ENCODE peak calls at places on chromosomes 3 and 15, in ten cellular contexts. T is lower lobe of right lung; A is foreskin fibroblast; N is upper lobe of right lung; Y is CD4-positive, alpha-beta memory T cell; P is mucosa of descending colon; Q is breast epithelium; B is fibroblast of mammary gland; D is adipocyte; S is neural progenitor cell. K is an unnamed sample.

GRCh38 chr15:63939531-63940130 is 105.9 kb upstream of the HERC1 start:
- DNase-seq in A (peak), S (no peak), D (peak), T (no peak), Q (no peak), P (no peak), B (peak), Y (peak), N (no peak), K (peak)

GRCh38 chr15:41476416-41477048 is 17.1 kb upstream of the ITPKA start:
- DNase-seq in P (no peak), Y (no peak), Q (no peak), A (peak), D (peak), S (no peak), B (peak), N (no peak), T (no peak), K (peak)

GRCh38 chr15:74780983-74781672 is 752 bp upstream of the CSK start:
- DNase-seq in S (no peak), T (no peak), Y (peak), A (peak), D (peak), N (no peak), Q (no peak), P (no peak), B (peak), K (peak)

GRCh38 chr15:40047413-40048154 is 8.6 kb upstream of the SRP14 start:
- DNase-seq in T (peak), P (peak), Y (no peak), B (peak), N (peak), Q (no peak), A (peak), D (no peak), S (no peak), K (peak)

GRCh38 chr3:132180337-132180791 is 136.8 kb upstream of the ACP3 start:
- DNase-seq in P (no peak), A (peak), S (peak), Q (no peak), T (no peak), B (peak), N (no peak), D (peak), Y (peak), K (peak)

GRCh38 chr15:77440378-77440999 is 19.8 kb downstream of the HMG20A start:
- DNase-seq in P (no peak), T (no peak), Q (no peak), S (no peak), A (peak), Y (no peak), N (no peak), D (peak), B (peak), K (peak)

GRCh38 chr3:186622651-186623310 is 9.9 kb downstream of the AHSG start:
- DNase-seq in Y (no peak), N (no peak), D (no peak), P (no peak), S (no peak), T (no peak), Q (no peak), A (no peak), B (no peak), K (no peak)

GRCh38 chr3:128969993-128970740 is 23.7 kb downstream of the CFAP92 start:
- DNase-seq in Q (no peak), S (peak), P (peak), B (peak), N (no peak), A (peak), D (peak), T (peak), Y (peak), K (peak)

GRCh38 chr15:55389276-55389631 is 18.9 kb downstream of the CCPG1 start:
- DNase-seq in A (peak), N (no peak), B (peak), P (no peak), Q (no peak), T (no peak), Y (no peak), D (no peak), S (no peak), K (peak)

GRCh38 chr15:68305420-68305871 is 27.9 kb downstream of the FEM1B start:
- DNase-seq in T (no peak), Y (no peak), D (no peak), B (no peak), Q (no peak), S (no peak), P (no peak), N (no peak), A (no peak), K (no peak)

GRCh38 chr3:52446631-52447511 is 2.0 kb upstream of the SEMA3G start:
- DNase-seq in B (peak), N (peak), D (peak), A (peak), Q (no peak), P (peak), T (peak), Y (peak), S (peak), K (peak)

GRCh38 chr3:129087138-129087702 is 26.6 kb downstream of the GP9 start:
- DNase-seq in Y (no peak), Q (peak), A (peak), B (peak), P (peak), D (peak), T (no peak), N (no peak), S (no peak), K (peak)

GRCh38 chr3:183518446-183519185 is 36.9 kb downstream of the KLHL6 start:
- DNase-seq in S (peak), A (peak), T (no peak), Q (no peak), P (no peak), N (no peak), B (no peak), D (peak), Y (no peak), K (no peak)

DNA sequence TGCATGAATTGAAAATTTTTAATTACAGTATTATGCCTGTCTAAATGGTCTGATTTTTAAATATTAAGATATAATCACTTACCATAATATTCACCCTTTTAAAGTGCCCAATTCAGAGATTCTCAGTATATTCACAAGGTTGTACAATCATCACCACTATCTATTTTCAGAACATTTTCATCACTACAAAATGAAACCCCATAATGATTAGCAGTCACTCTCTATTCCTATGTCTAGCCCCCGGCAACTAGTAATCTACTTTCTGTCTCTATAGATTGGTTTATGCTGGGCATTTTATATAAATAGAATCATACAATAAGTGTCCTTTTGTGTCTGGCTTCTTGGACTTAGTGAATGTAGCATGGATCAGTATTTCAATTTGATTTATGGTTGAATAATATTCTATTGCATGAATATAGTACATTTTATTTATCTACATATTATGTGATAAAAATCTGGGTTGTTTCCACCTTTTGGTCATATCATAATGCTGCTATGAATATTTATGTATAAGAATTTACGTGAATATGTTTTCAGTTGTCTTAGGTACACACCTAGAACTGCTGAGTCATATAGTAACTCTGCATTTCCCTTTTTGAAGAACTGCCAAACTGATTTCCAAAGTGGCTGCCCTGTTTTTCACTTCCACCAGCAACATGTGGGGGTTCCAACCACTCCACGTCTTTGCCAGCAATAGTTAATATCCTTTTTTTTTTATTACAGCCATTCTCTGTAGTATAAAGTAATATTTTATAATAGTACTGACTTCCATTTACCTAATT is 485.7 kb upstream of the ZNF385D start:
- DNase-seq in S (no peak), B (no peak), N (no peak), T (no peak), A (no peak), P (no peak), Q (no peak), D (no peak), Y (no peak), K (no peak)
- H3K4me3 ChIP-seq in S (no peak), B (no peak), N (no peak), T (no peak), A (no peak), P (no peak), Q (no peak), D (no peak), Y (no peak), K (no peak)

GRCh38 chr15:45993508-45993907 is 358.7 kb downstream of the SQOR start:
- DNase-seq in T (no peak), Y (no peak), P (no peak), B (no peak), D (no peak), A (no peak), S (no peak), N (no peak), Q (no peak), K (no peak)

GRCh38 chr15:45991863-45992262 is 357.0 kb downstream of the SQOR start:
- DNase-seq in B (no peak), Y (no peak), Q (no peak), D (no peak), N (no peak), S (no peak), P (no peak), A (no peak), T (no peak), K (no peak)

GRCh38 chr15:45993072-45993471 is 358.2 kb downstream of the SQOR start:
- DNase-seq in Y (no peak), A (no peak), S (no peak), D (no peak), Q (no peak), N (no peak), B (no peak), T (no peak), P (no peak), K (no peak)

GRCh38 chr15:45995800-45996199 is 361.0 kb downstream of the SQOR start:
- DNase-seq in D (no peak), Y (no peak), Q (no peak), S (no peak), N (no peak), A (no peak), P (no peak), T (no peak), B (no peak), K (no peak)
- H3K4me3 ChIP-seq in D (no peak), Y (no peak), Q (no peak), S (no peak), N (no peak), A (no peak), P (no peak), T (no peak), B (no peak), K (no peak)

DNA sequence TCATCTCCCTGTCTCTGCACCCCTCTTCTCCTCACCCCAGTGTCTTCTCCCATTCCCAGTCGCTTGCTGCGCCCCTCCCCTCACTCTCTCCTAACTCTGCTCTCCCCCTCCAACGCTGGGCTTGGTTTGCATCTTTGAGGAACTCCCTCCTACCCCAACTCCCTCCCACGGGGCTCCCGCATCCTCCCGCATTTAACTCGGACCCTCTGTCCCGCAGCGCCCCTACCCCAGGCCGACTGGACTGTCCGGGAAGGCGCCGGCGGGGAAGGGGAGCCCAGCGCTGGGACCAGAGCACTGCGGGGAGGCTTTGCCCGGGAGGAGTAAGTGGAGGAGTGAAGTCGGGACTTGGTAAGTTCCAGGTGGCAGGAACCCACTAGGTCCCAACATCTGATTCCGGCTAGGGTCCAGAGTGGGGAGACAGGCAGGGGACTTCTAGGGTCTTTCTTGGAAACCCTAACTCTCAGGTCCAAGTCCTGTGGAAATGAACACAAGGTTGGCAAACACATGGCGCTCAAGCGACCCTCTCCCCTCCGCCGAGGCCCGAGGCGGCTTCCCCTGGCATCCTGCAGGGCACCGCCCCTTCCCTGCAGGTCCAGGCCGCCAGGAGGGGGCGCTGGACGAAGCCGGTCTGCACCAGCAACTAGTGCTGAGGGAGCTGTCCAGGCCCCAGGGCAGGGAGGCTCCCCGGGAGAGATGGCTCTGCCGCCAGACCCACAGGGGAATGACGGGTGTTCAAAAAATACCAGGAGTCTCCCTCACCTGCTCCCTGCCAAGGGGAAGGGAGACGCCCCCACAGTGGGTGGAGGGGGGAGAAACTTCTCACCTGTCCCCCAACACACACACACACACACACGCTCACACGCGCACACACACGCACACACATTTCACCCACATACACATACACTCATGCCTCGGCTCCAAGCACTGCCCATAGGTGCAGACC is 53.2 kb downstream of the LHFPL4 start:
- DNase-seq in N (peak), Q (no peak), A (peak), S (peak), D (peak), Y (peak), B (peak), T (peak), P (peak), K (peak)
- H3K4me3 ChIP-seq in N (no peak), Q (no peak), A (no peak), S (peak), D (peak), Y (no peak), B (peak), T (no peak), P (no peak), K (no peak)

GRCh38 chr3:57952208-57952631 is 56.0 kb upstream of the FLNB start:
- DNase-seq in B (peak), N (peak), Y (no peak), A (peak), D (peak), P (no peak), Q (no peak), T (no peak), S (peak), K (peak)

GRCh38 chr3:57949344-57949743 is 58.9 kb upstream of the FLNB start:
- DNase-seq in D (no peak), B (no peak), P (no peak), S (no peak), Q (no peak), N (peak), A (no peak), T (no peak), Y (no peak), K (no peak)

GRCh38 chr3:57952651-57953050 is 55.6 kb upstream of the FLNB start:
- DNase-seq in T (no peak), B (no peak), P (no peak), S (no peak), Y (no peak), N (peak), Q (no peak), D (no peak), A (no peak), K (no peak)

GRCh38 chr3:57949779-57950618 is 58.2 kb upstream of the FLNB start:
- DNase-seq in A (peak), P (no peak), S (no peak), D (no peak), B (peak), T (no peak), Y (no peak), N (peak), Q (no peak), K (peak)

GRCh38 chr3:57951106-57951882 is 56.9 kb upstream of the FLNB start:
- DNase-seq in P (peak), S (no peak), B (peak), T (peak), N (peak), D (peak), A (peak), Y (no peak), Q (peak), K (peak)
- H3K4me3 ChIP-seq in P (no peak), S (no peak), B (no peak), T (no peak), N (no peak), D (peak), A (no peak), Y (no peak), Q (no peak), K (no peak)

GRCh38 chr15:33201376-33202189 is 7.1 kb upstream of the FMN1 start:
- DNase-seq in N (peak), T (peak), A (peak), Y (peak), D (peak), B (peak), Q (peak), S (peak), P (peak), K (peak)
- H3K4me3 ChIP-seq in N (peak), T (peak), A (peak), Y (peak), D (peak), B (no peak), Q (peak), S (no peak), P (no peak), K (peak)